ENCODE peak calls at places on chromosomes 16 and 17, in eight cellular contexts. Q is GM23248; P is CD8-positive, alpha-beta memory T cell; T is lower lobe of right lung; H is PC-3; L is tibial nerve; W is right cardiac atrium; B is mesenchymal stem cell. M is an unnamed sample.

GRCh38 chr16:85750827-85751641 is at the start of gene C16orf74:
- DNase-seq in Q (peak; percentile 83), P (peak; percentile 17), T (peak; percentile 61), H (peak; percentile 71), L (no peak), W (peak; percentile 84), B (peak; percentile 57), M (peak; percentile 91)

GRCh38 chr17:13074026-13074425 is 56.2 kb upstream of the ELAC2 start:
- DNase-seq in Q (peak; percentile 93), P (no peak), T (no peak), H (peak; percentile 65), L (no peak), W (no peak), B (peak; percentile 3), M (no peak)

GRCh38 chr17:50511058-50511457 is 2.8 kb downstream of the MYCBPAP start:
- DNase-seq in Q (peak; percentile 42), P (no peak), T (no peak), H (peak; percentile 59), L (no peak), W (no peak), B (peak; percentile 82), M (no peak)

GRCh38 chr16:88628512-88628974 is 9.8 kb upstream of the IL17C start:
- DNase-seq in Q (no peak), P (no peak), T (no peak), H (peak; percentile 9), L (no peak), W (no peak), B (peak; percentile 48), M (no peak)

GRCh38 chr16:86631441-86631840 is 53.1 kb downstream of the FOXL1 start:
- DNase-seq in Q (peak; percentile 78), P (no peak), T (no peak), H (peak; percentile 85), L (no peak), W (no peak), B (no peak), M (no peak)

GRCh38 chr17:74831442-74832146 is 28.1 kb downstream of the GRIN2C start:
- DNase-seq in Q (no peak), P (no peak), T (no peak), H (no peak), L (no peak), W (no peak), B (no peak), M (no peak)

GRCh38 chr17:58756246-58757161 is 850 bp downstream of the PPM1E start:
- DNase-seq in Q (peak; percentile 4), P (no peak), T (no peak), H (no peak), L (no peak), W (no peak), B (peak; percentile 2), M (no peak)

GRCh38 chr16:48117217-48118105 is 38.3 kb downstream of the ABCC12 start:
- DNase-seq in Q (peak; percentile 52), P (peak; percentile 15), T (peak; percentile 62), H (peak; percentile 56), L (peak; percentile 6), W (peak; percentile 50), B (peak; percentile 58), M (peak; percentile 82)

GRCh38 chr17:72116692-72117469 is 3.9 kb upstream of the SOX9 start:
- DNase-seq in Q (no peak), P (no peak), T (no peak), H (no peak), L (no peak), W (peak; percentile 58), B (peak; percentile 51), M (no peak)

GRCh38 chr17:70961341-70961740 is 792.0 kb downstream of the KCNJ2 start:
- DNase-seq in Q (peak; percentile 5), P (no peak), T (no peak), H (no peak), L (no peak), W (no peak), B (no peak), M (no peak)

GRCh38 chr17:66619196-66619595 is 215.7 kb upstream of the CACNG5 start:
- DNase-seq in Q (no peak), P (no peak), T (no peak), H (no peak), L (no peak), W (no peak), B (no peak), M (no peak)

GRCh38 chr16:89268987-89269735 is 51.7 kb downstream of the ZNF778 start:
- DNase-seq in Q (peak; percentile 53), P (no peak), T (no peak), H (peak; percentile 29), L (peak; percentile 65), W (peak; percentile 47), B (peak; percentile 80), M (peak; percentile 1)

GRCh38 chr16:28925386-28926228 is 569 bp upstream of the RABEP2 start:
- DNase-seq in Q (peak; percentile 81), P (peak; percentile 87), T (peak; percentile 79), H (peak; percentile 58), L (peak; percentile 48), W (peak; percentile 93), B (peak; percentile 84), M (peak; percentile 77)

GRCh38 chr16:83706394-83706793 is 101.4 kb upstream of the HSBP1 start:
- DNase-seq in Q (peak; percentile 47), P (no peak), T (no peak), H (no peak), L (no peak), W (no peak), B (peak; percentile 72), M (no peak)

GRCh38 chr16:12009462-12009861 is 32.9 kb downstream of the SNX29 start:
- DNase-seq in Q (no peak), P (peak; percentile 37), T (no peak), H (no peak), L (no peak), W (no peak), B (no peak), M (no peak)

GRCh38 chr16:48614759-48615158 is 4.8 kb upstream of the N4BP1 start:
- DNase-seq in Q (no peak), P (no peak), T (no peak), H (no peak), L (no peak), W (no peak), B (no peak), M (no peak)

GRCh38 chr17:35313875-35314409 is 59.5 kb downstream of the SLFN11 start:
- DNase-seq in Q (peak; percentile 0), P (peak; percentile 33), T (no peak), H (no peak), L (no peak), W (peak; percentile 81), B (no peak), M (no peak)
- H3K27ac ChIP-seq in Q (no peak overlapping the region), P (peak overlapping the region; percentile 87), T (peak overlapping the region; percentile 68), H (no peak overlapping the region), L (peak overlapping the region; percentile 69), W (peak overlapping the region; percentile 68), B (no peak overlapping the region), M (no peak overlapping the region)

DNA sequence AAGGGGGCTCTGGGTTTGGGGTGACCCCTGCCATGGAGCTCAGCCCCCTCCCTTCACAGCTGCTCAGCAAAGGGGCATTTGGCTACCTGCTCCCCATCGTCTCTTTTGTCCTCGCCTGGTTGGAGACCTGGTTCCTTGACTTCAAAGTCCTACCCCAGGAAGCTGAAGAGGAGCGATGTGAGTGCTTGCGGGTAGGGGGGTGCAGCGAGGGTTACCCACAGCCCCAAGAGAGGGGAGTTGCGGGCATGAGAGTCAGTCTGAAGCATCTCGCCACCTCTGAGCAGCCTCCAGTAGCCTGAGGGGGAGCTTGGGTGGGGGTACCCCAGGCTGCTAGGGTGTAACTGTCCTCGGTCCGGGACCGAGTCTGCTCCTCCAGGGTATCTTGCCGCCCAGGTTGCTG is 6.8 kb upstream of the TCAP start:
- DNase-seq in Q (no peak), P (peak; percentile 57), T (no peak), H (no peak), L (no peak), W (peak; percentile 11), B (no peak), M (no peak)
- H3K27ac ChIP-seq in Q (no peak overlapping the region), P (no peak overlapping the region), T (peak overlapping the region; percentile 85), H (no peak overlapping the region), L (peak overlapping the region; percentile 86), W (no peak overlapping the region), B (no peak overlapping the region), M (peak overlapping the region; percentile 72)

DNA sequence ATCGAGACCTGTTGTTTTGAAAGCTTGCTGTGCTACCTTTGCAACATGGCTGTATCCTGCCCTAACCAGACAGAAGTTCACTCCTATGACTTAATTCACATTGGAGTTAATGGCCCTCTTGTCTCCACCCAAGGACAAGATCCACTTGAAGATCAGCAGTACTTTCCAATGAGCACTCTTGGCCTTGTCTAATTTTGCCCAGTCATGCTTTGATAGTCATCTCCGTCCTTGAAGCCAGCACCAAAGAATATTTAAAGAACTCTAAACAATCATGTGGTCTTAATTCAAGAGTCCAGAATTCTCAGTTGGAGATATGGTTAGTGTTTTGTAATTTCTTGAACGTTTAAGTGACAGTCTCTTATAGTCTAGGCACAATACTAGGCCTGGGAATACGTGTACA is 775.6 kb upstream of the EEF2KMT start:
- DNase-seq in Q (no peak), P (no peak), T (no peak), H (no peak), L (no peak), W (no peak), B (no peak), M (no peak)
- H3K27ac ChIP-seq in Q (no peak overlapping the region), P (no peak overlapping the region), T (no peak overlapping the region), H (no peak overlapping the region), L (no peak overlapping the region), W (no peak overlapping the region), B (no peak overlapping the region), M (no peak overlapping the region)

GRCh38 chr16:1432388-1433262 is 1.7 kb downstream of the PERCC1 start:
- DNase-seq in Q (no peak), P (peak; percentile 13), T (no peak), H (no peak), L (no peak), W (no peak), B (no peak), M (no peak)

GRCh38 chr16:1429631-1430030 is 1.2 kb upstream of the PERCC1 start:
- DNase-seq in Q (no peak), P (no peak), T (no peak), H (no peak), L (no peak), W (no peak), B (no peak), M (no peak)

GRCh38 chr16:1431497-1432270 is 806 bp downstream of the PERCC1 start:
- DNase-seq in Q (no peak), P (no peak), T (no peak), H (no peak), L (no peak), W (no peak), B (no peak), M (no peak)

GRCh38 chr16:1430214-1430758 is 592 bp upstream of the PERCC1 start:
- DNase-seq in Q (no peak), P (no peak), T (no peak), H (no peak), L (no peak), W (no peak), B (no peak), M (no peak)

DNA sequence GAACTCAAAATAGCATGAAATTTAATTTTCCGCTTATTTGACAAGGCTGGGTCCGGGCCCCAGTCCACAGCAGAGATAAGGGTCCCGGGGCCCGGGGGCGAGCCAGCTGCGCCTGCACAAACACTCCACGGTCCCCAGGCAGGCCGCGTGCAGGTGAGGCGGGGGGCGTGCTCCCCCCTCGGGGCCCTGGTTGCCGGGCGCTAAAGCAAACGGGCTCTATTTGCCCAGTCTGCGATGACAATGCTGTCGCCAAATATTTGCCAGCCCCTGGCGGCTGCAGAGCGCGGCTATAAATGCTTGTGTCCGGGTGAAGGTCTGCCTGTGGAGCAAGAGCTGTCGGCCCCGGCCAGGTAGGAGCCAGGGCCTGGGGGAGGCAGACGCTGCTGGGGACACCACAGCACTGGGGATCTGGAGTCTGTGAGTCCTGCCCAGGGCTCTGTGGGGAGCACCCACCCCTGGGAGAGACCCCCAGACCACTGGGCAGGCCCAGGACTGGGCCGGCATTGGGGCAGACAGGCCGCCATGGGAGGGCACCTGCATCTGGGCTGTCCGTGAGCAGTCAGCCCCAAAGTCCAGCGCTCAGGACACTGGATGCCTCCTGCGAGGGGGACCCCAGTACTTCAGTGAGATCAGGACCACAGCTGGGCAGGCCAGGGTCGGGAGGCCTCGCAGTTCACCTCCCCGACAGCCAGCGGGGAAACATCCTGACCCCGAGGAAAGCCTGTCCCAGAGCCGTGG is at the start of gene PERCC1:
- DNase-seq in Q (no peak), P (no peak), T (no peak), H (peak; percentile 21), L (no peak), W (no peak), B (no peak), M (no peak)
- H3K27ac ChIP-seq in Q (no peak within 1 kb of the TSS), P (no peak within 1 kb of the TSS), T (no peak within 1 kb of the TSS), H (no peak within 1 kb of the TSS), L (no peak within 1 kb of the TSS), W (no peak within 1 kb of the TSS), B (no peak within 1 kb of the TSS), M (no peak within 1 kb of the TSS)